ENCODE peak calls at places on chromosomes 2 and 18, in seven cellular contexts. T, F, O, I, G, Q and A are unnamed samples.

GRCh38 chr2:39419282-39420223 is 17.5 kb downstream of the MAP4K3 start:
- DNase-seq in T (peak; percentile 72), F (peak; percentile 62), O (no peak), I (no peak), G (no peak), Q (no peak), A (no peak)

GRCh38 chr2:120919771-120920437 is 184.2 kb downstream of the GLI2 start:
- DNase-seq in T (peak; percentile 77), F (peak; percentile 96), O (no peak), I (no peak), G (peak; percentile 74), Q (no peak), A (peak; percentile 72)

GRCh38 chr2:119678021-119678656 is 862 bp upstream of the TMEM177 start:
- DNase-seq in T (no peak), F (no peak), O (peak; percentile 88), I (peak; percentile 22), G (no peak), Q (peak; percentile 74), A (no peak)

GRCh38 chr2:203451686-203452085 is 83.4 kb downstream of the RAPH1 start:
- DNase-seq in T (peak; percentile 24), F (peak; percentile 40), O (no peak), I (no peak), G (no peak), Q (no peak), A (no peak)

GRCh38 chr2:19576411-19576810 is 218.0 kb upstream of the OSR1 start:
- DNase-seq in T (no peak), F (no peak), O (no peak), I (no peak), G (no peak), Q (no peak), A (no peak)

GRCh38 chr2:9846554-9846953 is 3.3 kb downstream of the TAF1B start:
- DNase-seq in T (peak; percentile 19), F (no peak), O (peak; percentile 31), I (no peak), G (no peak), Q (no peak), A (no peak)

GRCh38 chr2:45134014-45134413 is 124.8 kb upstream of the SIX2 start:
- DNase-seq in T (no peak), F (no peak), O (no peak), I (no peak), G (no peak), Q (no peak), A (no peak)

GRCh38 chr2:28579606-28580005 is 83.7 kb downstream of the PLB1 start:
- DNase-seq in T (no peak), F (no peak), O (no peak), I (no peak), G (no peak), Q (no peak), A (no peak)

GRCh38 chr2:26911911-26912861 is 58.3 kb upstream of the MAPRE3 start:
- DNase-seq in T (no peak), F (peak; percentile 57), O (no peak), I (no peak), G (no peak), Q (no peak), A (no peak)

GRCh38 chr2:6877402-6878305 is at the start of gene RSAD2:
- DNase-seq in T (peak; percentile 34), F (peak; percentile 85), O (peak; percentile 94), I (no peak), G (no peak), Q (no peak), A (peak; percentile 27)

GRCh38 chr18:75544051-75544481 is 116.6 kb upstream of the SMIM21 start:
- DNase-seq in T (no peak), F (no peak), O (no peak), I (no peak), G (no peak), Q (no peak), A (no peak)

GRCh38 chr2:23207871-23208270 is 177.1 kb upstream of the KLHL29 start:
- DNase-seq in T (no peak), F (no peak), O (peak; percentile 66), I (no peak), G (no peak), Q (no peak), A (no peak)

GRCh38 chr2:64362562-64363026 is 91.4 kb upstream of the LGALSL start:
- DNase-seq in T (no peak), F (no peak), O (peak; percentile 88), I (no peak), G (no peak), Q (peak; percentile 42), A (no peak)

GRCh38 chr2:28956415-28956826 is 24.7 kb upstream of the TOGARAM2 start:
- DNase-seq in T (peak; percentile 36), F (peak; percentile 9), O (peak; percentile 26), I (peak; percentile 53), G (no peak), Q (peak; percentile 37), A (no peak)

GRCh38 chr2:127626175-127626574 is 19.8 kb upstream of the GPR17 start:
- DNase-seq in T (no peak), F (no peak), O (no peak), I (no peak), G (no peak), Q (peak; percentile 20), A (no peak)

GRCh38 chr2:44623622-44624351 is 262.0 kb downstream of the CAMKMT start:
- DNase-seq in T (no peak), F (no peak), O (no peak), I (no peak), G (no peak), Q (no peak), A (no peak)

GRCh38 chr2:151437630-151438029 is 27.9 kb downstream of the RIF1 start:
- DNase-seq in T (peak; percentile 55), F (peak; percentile 75), O (peak; percentile 6), I (no peak), G (no peak), Q (no peak), A (no peak)

GRCh38 chr2:33583194-33583938 is 15.7 kb downstream of the FAM98A start:
- DNase-seq in T (peak; percentile 65), F (peak; percentile 82), O (peak; percentile 18), I (peak; percentile 18), G (no peak), Q (no peak), A (no peak)

GRCh38 chr2:112829247-112829646 is 7.3 kb downstream of the IL1B start:
- DNase-seq in T (no peak), F (no peak), O (no peak), I (no peak), G (no peak), Q (no peak), A (no peak)

GRCh38 chr2:26884486-26884885 is 36.6 kb downstream of the DPYSL5 start:
- DNase-seq in T (no peak), F (no peak), O (no peak), I (no peak), G (no peak), Q (no peak), A (no peak)

GRCh38 chr2:116442418-116442817 is 1372.1 kb upstream of the DDX18 start:
- DNase-seq in T (no peak), F (no peak), O (no peak), I (no peak), G (no peak), Q (no peak), A (no peak)

GRCh38 chr18:10213526-10213925 is 240.9 kb upstream of the APCDD1 start:
- DNase-seq in T (peak; percentile 61), F (peak; percentile 38), O (peak; percentile 8), I (no peak), G (no peak), Q (no peak), A (no peak)

GRCh38 chr18:10215444-10215843 is 239.0 kb upstream of the APCDD1 start:
- DNase-seq in T (no peak), F (no peak), O (no peak), I (no peak), G (no peak), Q (no peak), A (no peak)

GRCh38 chr18:10216809-10217208 is 237.6 kb upstream of the APCDD1 start:
- DNase-seq in T (no peak), F (no peak), O (no peak), I (no peak), G (no peak), Q (no peak), A (no peak)
- H3K9me3 ChIP-seq in T (no peaks in the 10 kb centered on the region), F (peaks cover 21% of the 10 kb centered on the region), O (peaks cover 2% of the 10 kb centered on the region), I (no peaks in the 10 kb centered on the region), G (no peaks in the 10 kb centered on the region), Q (peaks cover 8% of the 10 kb centered on the region), A (peaks cover 26% of the 10 kb centered on the region)

DNA sequence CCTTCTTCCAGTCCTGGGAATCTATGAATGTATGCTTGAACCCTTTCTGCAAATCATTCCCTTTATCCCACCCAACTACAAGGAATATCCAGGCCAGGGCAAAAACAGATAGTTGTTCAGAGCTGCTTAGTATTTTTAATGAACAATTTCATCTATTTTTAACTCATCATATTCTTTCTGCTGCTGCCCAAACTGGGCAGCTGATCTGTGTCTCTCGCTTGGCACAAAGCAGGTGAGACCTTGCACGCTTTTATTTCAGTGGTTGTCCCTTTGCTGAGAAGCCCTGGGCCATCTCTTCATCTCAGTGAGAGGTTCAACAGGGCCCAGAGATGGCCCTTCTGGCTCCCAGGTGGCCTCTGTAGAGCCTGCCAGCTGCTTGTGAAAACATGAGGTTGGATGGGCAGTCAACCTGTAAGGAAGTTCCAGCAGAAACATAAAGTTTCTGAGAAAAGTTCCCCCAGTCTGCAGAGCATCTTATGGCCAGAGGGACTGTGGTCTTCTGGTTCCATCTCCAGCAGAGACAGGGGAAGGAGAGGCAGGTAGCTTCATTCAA is 57.5 kb downstream of the MYCN start:
- DNase-seq in T (no peak), F (no peak), O (no peak), I (no peak), G (no peak), Q (no peak), A (no peak)
- H3K9me3 ChIP-seq in T (no peaks in the 10 kb centered on the region), F (peaks cover 8% of the 10 kb centered on the region), O (no peaks in the 10 kb centered on the region), I (no peaks in the 10 kb centered on the region), G (no peaks in the 10 kb centered on the region), Q (no peaks in the 10 kb centered on the region), A (no peaks in the 10 kb centered on the region)

GRCh38 chr2:115075800-115076199 is 633.4 kb downstream of the DPP10 start:
- DNase-seq in T (no peak), F (no peak), O (no peak), I (no peak), G (no peak), Q (no peak), A (no peak)
- H3K9me3 ChIP-seq in T (no peaks in the 10 kb centered on the region), F (peaks cover 4% of the 10 kb centered on the region), O (no peaks in the 10 kb centered on the region), I (no peaks in the 10 kb centered on the region), G (no peaks in the 10 kb centered on the region), Q (no peaks in the 10 kb centered on the region), A (no peaks in the 10 kb centered on the region)

GRCh38 chr2:86541282-86541681 is 22.0 kb downstream of the CHMP3 start:
- DNase-seq in T (no peak), F (peak; percentile 31), O (peak; percentile 35), I (no peak), G (no peak), Q (no peak), A (no peak)

GRCh38 chr2:86543335-86543734 is 19.9 kb downstream of the CHMP3 start:
- DNase-seq in T (no peak), F (no peak), O (no peak), I (no peak), G (no peak), Q (no peak), A (no peak)
- H3K9me3 ChIP-seq in T (no peaks in the 10 kb centered on the region), F (no peaks in the 10 kb centered on the region), O (no peaks in the 10 kb centered on the region), I (no peaks in the 10 kb centered on the region), G (no peaks in the 10 kb centered on the region), Q (peaks cover 13% of the 10 kb centered on the region), A (no peaks in the 10 kb centered on the region)

GRCh38 chr2:2909086-2910035 is 468.3 kb downstream of the EIPR1 start:
- DNase-seq in T (no peak), F (no peak), O (no peak), I (no peak), G (no peak), Q (no peak), A (no peak)
- H3K9me3 ChIP-seq in T (no peaks in the 10 kb centered on the region), F (no peaks in the 10 kb centered on the region), O (no peaks in the 10 kb centered on the region), I (no peaks in the 10 kb centered on the region), G (no peaks in the 10 kb centered on the region), Q (peaks cover 2% of the 10 kb centered on the region), A (no peaks in the 10 kb centered on the region)